ENCODE peak calls at places on chromosomes 13 and 19, in seven cellular contexts. K is NCI-H345; C is AG09319; Z is activated naive CD4-positive, alpha-beta T cell treated with anti-CD3 and anti-CD28 coated beads, Interleukin-2, amount 50 U/mL, for 72 hours; B is stimulated activated CD4-positive, alpha-beta T cell treated with anti-CD3 and anti-CD28 coated beads, Interleukin-12 subunit alpha, Interleukin-12 subunit beta, amount 100 ng/mL, for 48 hours; Q is non-pigmented ciliary epithelial cell; P is AG04450. X is an unnamed sample.

GRCh38 chr13:67076378-67076777 is 153.8 kb downstream of the PCDH9 start:
- DNase-seq in Z (no peak), Q (peak; percentile 58), C (no peak), K (no peak), P (no peak), B (no peak), X (no peak)

GRCh38 chr19:50478901-50479715 is 2.5 kb upstream of the GARIN5A start:
- DNase-seq in Z (no peak), B (no peak), K (peak; percentile 3), Q (no peak), C (peak; percentile 1), P (no peak), X (no peak)

GRCh38 chr19:677201-677600 is 1.0 kb downstream of the FSTL3 start:
- DNase-seq in B (no peak), K (peak; percentile 22), C (peak; percentile 44), P (peak; percentile 18), Q (no peak), Z (no peak), X (peak; percentile 68)

GRCh38 chr13:24630121-24630520 is 50.1 kb upstream of the ATP12A start:
- DNase-seq in Z (no peak), B (no peak), Q (no peak), K (no peak), P (no peak), C (no peak), X (no peak)

GRCh38 chr19:2462635-2463421 is 6.1 kb upstream of the LMNB2 start:
- DNase-seq in Q (peak; percentile 81), Z (no peak), K (peak; percentile 86), P (peak; percentile 86), B (no peak), C (peak; percentile 97), X (peak; percentile 86)

GRCh38 chr13:111903143-111903542 is 163.8 kb upstream of the SOX1 start:
- DNase-seq in P (no peak), B (no peak), C (no peak), K (no peak), Q (no peak), Z (peak; percentile 18), X (no peak)

GRCh38 chr13:33033361-33033812 is 17.2 kb downstream of the KL start:
- DNase-seq in Z (no peak), B (no peak), C (no peak), P (no peak), Q (no peak), K (no peak), X (no peak)

GRCh38 chr19:7540761-7541480 is 5.4 kb downstream of the PNPLA6 start:
- DNase-seq in C (no peak), Q (no peak), K (no peak), Z (no peak), P (no peak), B (no peak), X (no peak)

GRCh38 chr13:94122300-94122699 is 357.2 kb downstream of the DCT start:
- DNase-seq in Q (no peak), K (no peak), C (no peak), Z (no peak), P (no peak), B (no peak), X (no peak)

GRCh38 chr13:87680298-87680697 is 9.1 kb downstream of the SLITRK5 start:
- DNase-seq in Z (no peak), Q (no peak), P (no peak), B (no peak), K (peak; percentile 85), C (no peak), X (no peak)

GRCh38 chr13:103471896-103472295 is 405.7 kb upstream of the SLC10A2 start:
- DNase-seq in C (no peak), K (no peak), Z (no peak), B (no peak), P (no peak), Q (no peak), X (no peak)